ENCODE peak calls at places on chromosomes 1 and 21, in nine cellular contexts. K is stimulated activated CD4-positive, alpha-beta T cell treated with anti-CD3 and anti-CD28 coated beads, Interleukin-15, amount 100 ng/mL, for 1 hour; N is CD8-positive, alpha-beta memory T cell; B is GM13976; Q is aorta; D is putamen; V is G401; Z is smooth muscle cell of the brain vasculature; G is EH. H is an unnamed sample.

GRCh38 chr1:33143181-33143580 is 38.7 kb downstream of the TRIM62 start:
- DNase-seq in K (no peak), N (no peak), B (no peak), Q (no peak), D (no peak), V (no peak), Z (no peak), G (peak; percentile 83), H (no peak)

GRCh38 chr1:40630488-40631223 is 34.8 kb downstream of the RIMS3 start:
- DNase-seq in K (no peak), N (no peak), B (no peak), Q (no peak), D (no peak), V (no peak), Z (no peak), G (peak; percentile 35), H (no peak)

GRCh38 chr1:221991221-221991620 is 249.3 kb upstream of the DUSP10 start:
- DNase-seq in K (no peak), N (no peak), B (no peak), Q (no peak), D (no peak), V (no peak), Z (no peak), G (peak; percentile 88), H (no peak)

GRCh38 chr1:39650431-39650830 is 11.0 kb upstream of the HEYL start:
- DNase-seq in K (no peak), N (no peak), B (no peak), Q (no peak), D (no peak), V (no peak), Z (no peak), G (no peak), H (no peak)

GRCh38 chr1:201850053-201850397 is 21.1 kb downstream of the IPO9 start:
- DNase-seq in K (no peak), N (no peak), B (no peak), Q (peak; percentile 68), D (no peak), V (no peak), Z (no peak), G (peak; percentile 97), H (no peak)

GRCh38 chr1:206735553-206736031 is 35.0 kb upstream of the IL19 start:
- DNase-seq in K (no peak), N (no peak), B (no peak), Q (peak; percentile 67), D (no peak), V (no peak), Z (no peak), G (peak; percentile 58), H (no peak)

GRCh38 chr21:17859661-17860060 is 40.5 kb upstream of the C21orf91 start:
- DNase-seq in K (no peak), N (no peak), B (no peak), Q (no peak), D (peak; percentile 85), V (no peak), Z (no peak), G (no peak), H (no peak)

GRCh38 chr1:150874455-150875196 is 1.8 kb downstream of the ARNT start:
- DNase-seq in K (no peak), N (no peak), B (no peak), Q (no peak), D (no peak), V (peak; percentile 41), Z (no peak), G (no peak), H (no peak)

GRCh38 chr1:32335951-32336867 is at the start of gene MARCKSL1:
- DNase-seq in K (peak; percentile 83), N (peak; percentile 88), B (peak; percentile 90), Q (peak; percentile 82), D (peak; percentile 86), V (peak; percentile 80), Z (no peak), G (peak; percentile 76), H (peak; percentile 8)

GRCh38 chr1:53015508-53015860 is 46.5 kb upstream of the PODN start:
- DNase-seq in K (no peak), N (no peak), B (no peak), Q (no peak), D (no peak), V (no peak), Z (no peak), G (no peak), H (no peak)